ENCODE peak calls at places on chromosome 3, in seven cellular contexts. One of them, this sample, is unnamed.
A peak's percentile ranks its signal among the peaks of the same experiment; 100 is the strongest.

GRCh38 chr3:157405457-157405856 is 31.2 kb upstream of the PTX3 start:
- DNase-seq in HepG2: no peak
- DNase-seq in HCT116: no peak
- DNase-seq in H1: no peak
- DNase-seq in GM12878: no peak
- DNase-seq in SK-N-SH: no peak
- DNase-seq in K562: no peak
- DNase-seq in this sample: no peak

GRCh38 chr3:182603501-182603900 is 189.8 kb upstream of the ATP11B start:
- DNase-seq in HepG2: no peak
- DNase-seq in HCT116: no peak
- DNase-seq in H1: no peak
- DNase-seq in GM12878: no peak
- DNase-seq in SK-N-SH: no peak
- DNase-seq in K562: no peak
- DNase-seq in this sample: no peak

GRCh38 chr3:117964814-117965213 is 1069.8 kb downstream of the IGSF11 start:
- DNase-seq in HepG2: no peak
- DNase-seq in HCT116: no peak
- DNase-seq in H1: no peak
- DNase-seq in GM12878: no peak
- DNase-seq in SK-N-SH: no peak
- DNase-seq in K562: no peak
- DNase-seq in this sample: no peak

GRCh38 chr3:176988795-176989194 is 208.5 kb downstream of the TBL1XR1 start:
- DNase-seq in HepG2: no peak
- DNase-seq in HCT116: no peak
- DNase-seq in H1: no peak
- DNase-seq in GM12878: no peak
- DNase-seq in SK-N-SH: no peak
- DNase-seq in K562: no peak
- DNase-seq in this sample: no peak

GRCh38 chr3:42078686-42079085 is 12.5 kb upstream of the TRAK1 start:
- DNase-seq in HepG2: no peak
- DNase-seq in HCT116: no peak
- DNase-seq in H1: no peak
- DNase-seq in GM12878: no peak
- DNase-seq in SK-N-SH: no peak
- DNase-seq in K562: no peak
- DNase-seq in this sample: no peak

GRCh38 chr3:118818386-118818785 is 216.3 kb downstream of the IGSF11 start:
- DNase-seq in HepG2: peak; percentile 5
- DNase-seq in HCT116: no peak
- DNase-seq in H1: no peak
- DNase-seq in GM12878: no peak
- DNase-seq in SK-N-SH: no peak
- DNase-seq in K562: no peak
- DNase-seq in this sample: no peak

GRCh38 chr3:141659821-141660597 is 78.1 kb upstream of the RNF7 start:
- DNase-seq in HepG2: no peak
- DNase-seq in HCT116: no peak
- DNase-seq in H1: peak; percentile 69
- DNase-seq in GM12878: no peak
- DNase-seq in SK-N-SH: peak; percentile 89
- DNase-seq in K562: peak; percentile 29
- DNase-seq in this sample: peak; percentile 75

GRCh38 chr3:139718415-139718814 is 40.6 kb upstream of the NMNAT3 start:
- DNase-seq in HepG2: peak; percentile 18
- DNase-seq in HCT116: peak; percentile 26
- DNase-seq in H1: peak; percentile 68
- DNase-seq in GM12878: no peak
- DNase-seq in SK-N-SH: peak; percentile 45
- DNase-seq in K562: no peak
- DNase-seq in this sample: peak; percentile 86

GRCh38 chr3:192553707-192554106 is 173.6 kb downstream of the FGF12 start:
- DNase-seq in HepG2: no peak
- DNase-seq in HCT116: no peak
- DNase-seq in H1: no peak
- DNase-seq in GM12878: no peak
- DNase-seq in SK-N-SH: no peak
- DNase-seq in K562: no peak
- DNase-seq in this sample: no peak

GRCh38 chr3:123929325-123929724 is 31.7 kb downstream of the CCDC14 start:
- DNase-seq in HepG2: no peak
- DNase-seq in HCT116: no peak
- DNase-seq in H1: no peak
- DNase-seq in GM12878: no peak
- DNase-seq in SK-N-SH: no peak
- DNase-seq in K562: no peak
- DNase-seq in this sample: no peak

GRCh38 chr3:103389356-103389755 is 954.5 kb downstream of the ZPLD1 start:
- DNase-seq in HepG2: no peak
- DNase-seq in HCT116: no peak
- DNase-seq in H1: no peak
- DNase-seq in GM12878: no peak
- DNase-seq in SK-N-SH: no peak
- DNase-seq in K562: no peak
- DNase-seq in this sample: no peak

GRCh38 chr3:27720899-27721716 is 1.0 kb downstream of the EOMES start:
- DNase-seq in HepG2: no peak
- DNase-seq in HCT116: peak; percentile 34
- DNase-seq in H1: peak; percentile 79
- DNase-seq in GM12878: no peak
- DNase-seq in SK-N-SH: peak; percentile 39
- DNase-seq in K562: no peak
- DNase-seq in this sample: no peak

GRCh38 chr3:44117239-44117638 is 124.4 kb upstream of the TOPAZ1 start:
- DNase-seq in HepG2: no peak
- DNase-seq in HCT116: no peak
- DNase-seq in H1: no peak
- DNase-seq in GM12878: no peak
- DNase-seq in SK-N-SH: no peak
- DNase-seq in K562: no peak
- DNase-seq in this sample: peak; percentile 31
- TF ChIP-seq JUND in HepG2: no peak
- TF ChIP-seq JUND in HCT116: no peak
- TF ChIP-seq JUND in H1: no peak
- TF ChIP-seq JUND in GM12878: no peak
- TF ChIP-seq JUND in SK-N-SH: no peak
- TF ChIP-seq JUND in K562: no peak
- TF ChIP-seq JUND in this sample: no peak

DNA sequence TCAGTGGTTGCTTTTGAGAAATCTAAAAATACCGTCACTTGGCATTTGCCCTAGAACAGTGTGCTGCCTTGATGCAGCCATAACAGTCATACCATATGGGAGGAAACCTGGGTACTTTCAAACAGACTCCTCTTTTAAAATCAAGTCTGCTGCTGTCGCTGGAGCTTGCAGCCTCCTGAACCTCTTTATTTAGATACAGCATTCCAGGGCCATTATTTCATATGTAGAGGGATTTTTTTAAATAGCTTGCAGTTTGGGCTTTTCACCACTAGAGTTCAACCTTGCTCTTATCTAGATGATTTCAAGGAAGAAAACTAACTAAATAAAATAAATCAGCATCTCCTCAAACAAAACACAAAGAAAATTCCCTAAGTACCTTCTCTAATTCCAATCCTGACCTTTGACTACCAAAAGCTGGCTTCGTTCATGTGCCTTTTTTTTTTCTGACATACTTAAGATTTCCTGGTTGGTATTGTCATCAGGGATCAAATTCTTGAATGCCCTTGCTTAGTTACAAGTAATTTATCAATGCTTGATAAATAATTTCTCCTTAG is 111.6 kb downstream of the KBTBD8 start:
- DNase-seq in HepG2: peak; percentile 46
- DNase-seq in HCT116: peak; percentile 18
- DNase-seq in H1: no peak
- DNase-seq in GM12878: no peak
- DNase-seq in SK-N-SH: peak; percentile 2
- DNase-seq in K562: peak; percentile 6
- DNase-seq in this sample: peak; percentile 8
- TF ChIP-seq JUND in HepG2: no peak
- TF ChIP-seq JUND in HCT116: no peak
- TF ChIP-seq JUND in H1: no peak
- TF ChIP-seq JUND in GM12878: no peak
- TF ChIP-seq JUND in SK-N-SH: no peak
- TF ChIP-seq JUND in K562: no peak
- TF ChIP-seq JUND in this sample: no peak

GRCh38 chr3:129593595-129594339 is 12.7 kb downstream of the PLXND1 start:
- DNase-seq in HepG2: peak; percentile 95
- DNase-seq in HCT116: no peak
- DNase-seq in H1: peak; percentile 55
- DNase-seq in GM12878: no peak
- DNase-seq in SK-N-SH: no peak
- DNase-seq in K562: no peak
- DNase-seq in this sample: no peak

GRCh38 chr3:129591932-129592331 is 14.5 kb downstream of the PLXND1 start:
- DNase-seq in HepG2: no peak
- DNase-seq in HCT116: no peak
- DNase-seq in H1: no peak
- DNase-seq in GM12878: no peak
- DNase-seq in SK-N-SH: no peak
- DNase-seq in K562: no peak
- DNase-seq in this sample: no peak

GRCh38 chr3:129594907-129595390 is 11.5 kb downstream of the PLXND1 start:
- DNase-seq in HepG2: peak; percentile 76
- DNase-seq in HCT116: no peak
- DNase-seq in H1: no peak
- DNase-seq in GM12878: no peak
- DNase-seq in SK-N-SH: no peak
- DNase-seq in K562: no peak
- DNase-seq in this sample: no peak

GRCh38 chr3:129593230-129593594 is 13.3 kb downstream of the PLXND1 start:
- DNase-seq in HepG2: no peak
- DNase-seq in HCT116: no peak
- DNase-seq in H1: peak; percentile 60
- DNase-seq in GM12878: no peak
- DNase-seq in SK-N-SH: no peak
- DNase-seq in K562: no peak
- DNase-seq in this sample: no peak

DNA sequence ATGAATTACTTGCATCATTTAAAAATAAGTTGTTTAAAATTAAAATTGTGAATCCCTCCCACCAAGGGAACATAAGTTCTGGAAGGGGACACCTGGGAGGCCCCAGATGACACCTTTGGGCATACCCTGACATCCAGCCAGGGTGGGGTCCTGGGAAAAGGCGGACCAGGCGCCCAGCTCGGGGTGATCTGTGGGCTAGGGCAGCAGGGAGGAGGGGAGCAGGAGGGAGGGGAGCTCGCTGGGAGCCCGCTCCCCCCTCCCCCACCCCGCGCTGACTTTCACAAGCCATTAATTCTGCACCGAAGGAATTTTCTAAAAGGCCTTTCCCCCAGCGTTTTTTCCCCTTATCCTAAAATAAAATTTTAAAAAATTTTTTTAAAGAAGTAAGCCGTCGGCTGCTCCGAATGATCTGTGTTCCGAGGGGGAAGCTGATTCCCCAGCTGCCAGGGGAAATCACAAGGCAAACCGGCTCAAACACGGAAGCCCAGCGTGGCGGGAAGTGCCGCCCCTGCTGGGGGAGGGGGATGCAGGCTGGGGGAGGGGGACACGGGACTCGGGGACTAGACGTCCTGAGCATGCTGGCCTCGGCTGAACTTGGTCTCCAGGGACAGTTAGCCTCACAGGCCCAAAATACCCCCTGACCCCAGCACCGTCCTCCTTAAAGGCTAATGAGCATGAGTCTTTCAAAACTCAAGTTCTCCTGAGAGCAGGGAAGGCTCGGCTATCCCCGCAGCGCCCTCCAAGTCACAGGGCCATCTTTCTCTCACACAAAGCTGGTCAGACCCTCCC is 13.9 kb downstream of the PLXND1 start:
- DNase-seq in HepG2: no peak
- DNase-seq in HCT116: no peak
- DNase-seq in H1: peak; percentile 77
- DNase-seq in GM12878: no peak
- DNase-seq in SK-N-SH: no peak
- DNase-seq in K562: no peak
- DNase-seq in this sample: no peak
- TF ChIP-seq JUND in HepG2: no peak
- TF ChIP-seq JUND in HCT116: no peak
- TF ChIP-seq JUND in H1: no peak
- TF ChIP-seq JUND in GM12878: no peak
- TF ChIP-seq JUND in SK-N-SH: no peak
- TF ChIP-seq JUND in K562: no peak
- TF ChIP-seq JUND in this sample: no peak

GRCh38 chr3:46733026-46733800 is 15.5 kb upstream of the PRSS50 start:
- DNase-seq in HepG2: no peak
- DNase-seq in HCT116: no peak
- DNase-seq in H1: no peak
- DNase-seq in GM12878: no peak
- DNase-seq in SK-N-SH: no peak
- DNase-seq in K562: no peak
- DNase-seq in this sample: peak; percentile 11

GRCh38 chr3:46731795-46732194 is 14.1 kb upstream of the PRSS50 start:
- DNase-seq in HepG2: no peak
- DNase-seq in HCT116: no peak
- DNase-seq in H1: no peak
- DNase-seq in GM12878: peak; percentile 23
- DNase-seq in SK-N-SH: no peak
- DNase-seq in K562: no peak
- DNase-seq in this sample: no peak

GRCh38 chr3:46734773-46735172 is 17.1 kb upstream of the PRSS50 start:
- DNase-seq in HepG2: no peak
- DNase-seq in HCT116: no peak
- DNase-seq in H1: peak; percentile 41
- DNase-seq in GM12878: no peak
- DNase-seq in SK-N-SH: no peak
- DNase-seq in K562: no peak
- DNase-seq in this sample: no peak

GRCh38 chr3:46737320-46737719 is 19.7 kb upstream of the PRSS50 start:
- DNase-seq in HepG2: no peak
- DNase-seq in HCT116: no peak
- DNase-seq in H1: no peak
- DNase-seq in GM12878: no peak
- DNase-seq in SK-N-SH: no peak
- DNase-seq in K562: no peak
- DNase-seq in this sample: no peak

DNA sequence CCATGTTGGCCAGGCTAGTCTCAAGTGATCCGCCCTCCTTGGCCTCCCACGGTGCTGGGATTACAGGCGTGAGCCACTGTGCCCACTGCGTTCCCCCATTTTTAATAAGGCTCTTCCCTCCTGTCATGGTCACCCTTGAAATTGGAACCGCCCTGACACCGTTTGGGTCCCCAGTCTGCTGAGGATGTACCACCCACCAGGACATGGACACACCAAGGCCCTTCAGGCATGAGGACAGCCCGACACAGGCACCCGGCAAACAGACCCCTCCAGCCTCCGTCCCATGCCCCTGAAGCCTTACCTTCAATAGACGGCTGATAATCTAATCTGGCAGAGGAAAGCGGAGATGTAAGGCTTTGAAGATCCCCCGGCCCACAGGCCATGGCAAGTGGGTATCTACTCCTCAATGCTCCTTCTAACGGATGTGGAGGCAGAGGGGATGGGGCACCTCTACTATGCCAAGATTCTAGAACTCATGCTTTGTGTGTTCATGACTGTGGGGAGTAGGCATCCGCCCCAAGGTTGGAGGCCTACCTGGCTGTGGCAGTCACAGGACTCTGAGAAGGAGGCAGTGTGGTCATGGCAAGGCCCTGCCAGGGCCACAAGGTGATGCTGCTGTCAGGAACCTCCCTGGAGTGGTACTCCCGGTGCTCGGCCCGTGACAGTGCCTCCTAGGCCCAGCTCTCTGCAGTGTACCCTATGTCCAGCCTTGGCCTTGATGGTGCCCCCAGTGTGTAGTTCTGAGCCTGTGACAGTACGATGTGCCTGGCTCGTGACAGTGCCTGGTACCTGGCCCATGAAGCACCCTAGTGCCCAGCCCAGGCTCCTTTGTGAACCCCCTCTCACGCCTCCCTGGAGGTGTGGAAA is 18.6 kb upstream of the PRSS50 start:
- DNase-seq in HepG2: no peak
- DNase-seq in HCT116: no peak
- DNase-seq in H1: peak; percentile 37
- DNase-seq in GM12878: no peak
- DNase-seq in SK-N-SH: no peak
- DNase-seq in K562: no peak
- DNase-seq in this sample: no peak
- TF ChIP-seq JUND in HepG2: no peak
- TF ChIP-seq JUND in HCT116: no peak
- TF ChIP-seq JUND in H1: no peak
- TF ChIP-seq JUND in GM12878: no peak
- TF ChIP-seq JUND in SK-N-SH: no peak
- TF ChIP-seq JUND in K562: no peak
- TF ChIP-seq JUND in this sample: no peak

This sample was measured in T47D.